ENCODE peak calls at places on chromosomes 13 and 19, in nine cellular contexts. W is stimulated activated CD8-positive, alpha-beta memory T cell treated with anti-CD3 and anti-CD28 coated beads, Interleukin-4, amount 100 ng/mL, for 1 hour; Y is tibial nerve; L is activated naive CD8-positive, alpha-beta T cell treated with anti-CD3 and anti-CD28 coated beads for 36 hours; X is PC-9; C is activated CD4-positive, alpha-beta T cell treated with anti-CD3 and anti-CD28 coated beads for 1 hour; O is stimulated activated CD4-positive, alpha-beta T cell treated with anti-CD3 and anti-CD28 coated beads, Interleukin-12 subunit alpha, Interleukin-12 subunit beta, amount 100 ng/mL, for 24 hours; H is Calu3; J is activated T-cell treated with anti-CD3 and anti-CD28 coated beads, Interleukin-2, amount 50 U/mL, for 24 hours. V is an unnamed sample.

GRCh38 chr19:41695745-41696144 is 7.7 kb upstream of the CEACAM7 start:
- DNase-seq in W (no peak), H (no peak), L (no peak), X (no peak), Y (no peak), O (no peak), C (no peak), J (peak), V (no peak)

GRCh38 chr13:53015044-53015443 is 13.6 kb upstream of the OLFM4 start:
- DNase-seq in W (no peak), X (no peak), L (no peak), O (no peak), H (no peak), C (no peak), J (no peak), Y (no peak), V (peak)

GRCh38 chr13:95614641-95615245 is 29.8 kb downstream of the DZIP1 start:
- DNase-seq in H (peak), X (peak), O (no peak), J (no peak), Y (no peak), W (no peak), L (no peak), C (no peak), V (no peak)

GRCh38 chr13:49869514-49869913 is 66.6 kb downstream of the SPRYD7 start:
- DNase-seq in L (no peak), O (no peak), J (no peak), Y (peak), X (no peak), C (no peak), H (no peak), W (no peak), V (no peak)

GRCh38 chr13:78319101-78319627 is 284.2 kb downstream of the POU4F1 start:
- DNase-seq in W (no peak), L (no peak), Y (no peak), O (no peak), X (no peak), C (no peak), J (no peak), H (no peak), V (no peak)

GRCh38 chr19:14502334-14503092 is 6.6 kb upstream of the GIPC1 start:
- DNase-seq in H (no peak), W (no peak), C (no peak), J (no peak), O (no peak), L (no peak), X (peak), Y (no peak), V (no peak)

GRCh38 chr19:15240539-15240938 is 8.3 kb upstream of the EPHX3 start:
- DNase-seq in Y (no peak), J (no peak), O (no peak), H (no peak), C (no peak), W (no peak), X (no peak), L (no peak), V (no peak)

GRCh38 chr13:75876371-75877050 is 240.4 kb downstream of the LMO7 start:
- DNase-seq in L (peak), J (peak), W (peak), C (peak), O (peak), Y (peak), H (peak), X (peak), V (peak)

GRCh38 chr13:111898956-111899713 is 167.8 kb upstream of the SOX1 start:
- DNase-seq in L (no peak), C (no peak), O (no peak), X (no peak), W (no peak), J (no peak), Y (no peak), H (no peak), V (no peak)

GRCh38 chr13:21326155-21327030 is 132.7 kb downstream of the ZDHHC20 start:
- DNase-seq in O (no peak), Y (no peak), J (peak), X (peak), W (no peak), L (peak), C (no peak), H (peak), V (no peak)

GRCh38 chr19:27392027-27392632 is 1820.8 kb downstream of the UQCRFS1 start:
- DNase-seq in C (no peak), W (no peak), X (no peak), O (no peak), H (no peak), Y (no peak), J (peak), L (no peak), V (no peak)

GRCh38 chr13:39942901-39943273 is 287.4 kb downstream of the COG6 start:
- DNase-seq in X (peak), Y (peak), J (peak), L (peak), C (peak), H (peak), W (peak), O (peak), V (peak)

GRCh38 chr19:13461536-13461935 is 44.7 kb downstream of the CACNA1A start:
- DNase-seq in O (no peak), X (no peak), C (no peak), L (no peak), J (no peak), W (no peak), Y (no peak), H (no peak), V (no peak)

GRCh38 chr13:74153316-74153715 is 19.1 kb upstream of the KLF12 start:
- DNase-seq in W (no peak), C (no peak), X (no peak), O (no peak), H (no peak), Y (no peak), J (no peak), L (no peak), V (no peak)

GRCh38 chr19:55600336-55601028 is 394 bp downstream of the ZNF524 start:
- DNase-seq in L (peak), J (no peak), O (no peak), Y (no peak), W (no peak), H (no peak), X (no peak), C (no peak), V (peak)

GRCh38 chr19:5628470-5628869 is 5.6 kb downstream of the SAFB start:
- DNase-seq in X (no peak), L (peak), Y (no peak), O (no peak), W (no peak), C (no peak), H (no peak), J (no peak), V (no peak)

GRCh38 chr19:35715981-35716734 is 1.6 kb upstream of the KMT2B start:
- DNase-seq in W (no peak), X (peak), J (peak), H (peak), Y (no peak), C (no peak), O (no peak), L (no peak), V (peak)

GRCh38 chr13:51995677-51996551 is 15.3 kb downstream of the ATP7B start:
- DNase-seq in O (no peak), J (no peak), H (no peak), Y (no peak), C (no peak), W (no peak), L (no peak), X (no peak), V (no peak)

GRCh38 chr13:24741016-24741662 is 22.8 kb upstream of the RNF17 start:
- DNase-seq in J (no peak), L (no peak), Y (no peak), C (no peak), H (peak), X (no peak), W (no peak), O (no peak), V (no peak)

GRCh38 chr19:12202250-12202649 is 39.4 kb downstream of the ZNF136 start:
- DNase-seq in C (peak), W (peak), O (peak), J (peak), L (peak), Y (no peak), X (peak), H (no peak), V (peak)

GRCh38 chr19:10149427-10149826 is 29.7 kb upstream of the EIF3G start:
- DNase-seq in L (no peak), H (no peak), Y (no peak), W (no peak), O (no peak), J (no peak), X (no peak), C (no peak), V (no peak)

GRCh38 chr13:75801388-75801787 is 165.3 kb downstream of the LMO7 start:
- DNase-seq in X (no peak), C (no peak), H (no peak), Y (no peak), O (no peak), L (no peak), J (no peak), W (no peak), V (no peak)

GRCh38 chr13:77434289-77434688 is 101.2 kb upstream of the SCEL start:
- DNase-seq in C (no peak), Y (no peak), W (no peak), H (no peak), J (no peak), L (no peak), X (no peak), O (no peak), V (no peak)

GRCh38 chr13:101025519-101025918 is 350.9 kb upstream of the TMTC4 start:
- DNase-seq in J (no peak), X (peak), Y (no peak), C (no peak), H (no peak), W (no peak), O (no peak), L (no peak), V (no peak)

GRCh38 chr13:23899555-23899954 is 2.3 kb upstream of the C1QTNF9B start:
- DNase-seq in H (peak), Y (peak), W (no peak), O (no peak), X (no peak), J (no peak), C (no peak), L (no peak), V (peak)